ENCODE peak calls at places on chromosomes 4 and X, in four cellular contexts. Q is GM13977, N is astrocyte, A is GM06990. F is an unnamed sample.

GRCh38 chr4:168877779-168878491 is 132.1 kb downstream of the CBR4 start:
- DNase-seq in N (no peak), Q (peak; percentile 58), A (peak; percentile 25), F (no peak)

GRCh38 chr4:104395219-104395618 is 99.5 kb downstream of the CXXC4 start:
- DNase-seq in Q (no peak), A (no peak), N (peak; percentile 49), F (no peak)

GRCh38 chr4:111136438-111136837 is 513.6 kb upstream of the PITX2 start:
- DNase-seq in A (no peak), N (peak; percentile 30), Q (no peak), F (peak; percentile 69)

GRCh38 chr4:103996637-103997036 is 276.9 kb upstream of the TACR3 start:
- DNase-seq in Q (peak; percentile 12), A (no peak), N (peak; percentile 86), F (peak; percentile 69)

GRCh38 chr4:108135549-108136209 is 33.1 kb downstream of the LEF1 start:
- DNase-seq in A (no peak), Q (no peak), N (no peak), F (no peak)

GRCh38 chr4:101128473-101128872 is 218.9 kb downstream of the PPP3CA start:
- DNase-seq in Q (no peak), N (no peak), A (no peak), F (no peak)

GRCh38 chr4:122636697-122637096 is 15.8 kb upstream of the IL21 start:
- DNase-seq in A (peak; percentile 41), N (no peak), Q (peak; percentile 12), F (no peak)

GRCh38 chrX:45771560-45772340 is 571.1 kb upstream of the DIPK2B start:
- DNase-seq in A (no peak), N (peak; percentile 64), Q (no peak), F (peak; percentile 58)

DNA sequence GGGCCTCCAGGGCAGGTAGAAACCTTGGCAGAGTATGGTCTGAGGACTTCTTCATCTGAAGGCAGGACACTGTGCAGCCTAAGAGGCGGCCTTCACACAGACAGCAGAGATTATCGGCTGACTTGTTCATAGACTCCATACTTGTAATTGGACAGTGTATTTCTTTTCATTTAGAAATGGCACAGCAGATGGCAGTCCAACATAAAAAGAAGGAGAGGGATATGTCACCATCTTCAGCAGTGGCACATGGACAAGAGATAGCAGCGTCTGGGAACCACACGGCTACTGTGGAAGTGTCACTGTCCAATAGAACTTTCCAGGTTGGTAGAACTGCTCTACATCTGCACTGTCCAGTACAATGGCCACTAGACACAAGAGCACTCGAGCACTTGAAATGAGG is 21.7 kb upstream of the GEMIN8 start:
- DNase-seq in N (no peak), Q (no peak), A (no peak), F (no peak)
- TF ChIP-seq CTCF in N (no peak), Q (peak; percentile 2), A (no peak), F (no peak)

GRCh38 chrX:110002300-110003166 is at the start of gene TMEM164:
- DNase-seq in N (peak; percentile 66), A (peak; percentile 87), Q (peak; percentile 79), F (peak; percentile 60)
- TF ChIP-seq CTCF in N (no peak), A (no peak), Q (no peak), F (no peak)

GRCh38 chr4:183362036-183362435 is 39.8 kb upstream of the CLDN24 start:
- DNase-seq in Q (no peak), A (no peak), N (no peak), F (no peak)

GRCh38 chr4:183366436-183366835 is 44.2 kb upstream of the CLDN24 start:
- DNase-seq in A (no peak), N (no peak), Q (no peak), F (no peak)

GRCh38 chr4:183360161-183360919 is 38.1 kb upstream of the CLDN24 start:
- DNase-seq in Q (no peak), N (peak; percentile 77), A (no peak), F (peak; percentile 40)

GRCh38 chr4:183364025-183364424 is 41.8 kb upstream of the CLDN24 start:
- DNase-seq in N (no peak), A (no peak), Q (no peak), F (no peak)

GRCh38 chr4:183362916-183363542 is 40.8 kb upstream of the CLDN24 start:
- DNase-seq in Q (no peak), N (peak; percentile 29), A (no peak), F (no peak)
- TF ChIP-seq CTCF in Q (no peak), N (peak; percentile 28), A (no peak), F (peak; percentile 41)

DNA sequence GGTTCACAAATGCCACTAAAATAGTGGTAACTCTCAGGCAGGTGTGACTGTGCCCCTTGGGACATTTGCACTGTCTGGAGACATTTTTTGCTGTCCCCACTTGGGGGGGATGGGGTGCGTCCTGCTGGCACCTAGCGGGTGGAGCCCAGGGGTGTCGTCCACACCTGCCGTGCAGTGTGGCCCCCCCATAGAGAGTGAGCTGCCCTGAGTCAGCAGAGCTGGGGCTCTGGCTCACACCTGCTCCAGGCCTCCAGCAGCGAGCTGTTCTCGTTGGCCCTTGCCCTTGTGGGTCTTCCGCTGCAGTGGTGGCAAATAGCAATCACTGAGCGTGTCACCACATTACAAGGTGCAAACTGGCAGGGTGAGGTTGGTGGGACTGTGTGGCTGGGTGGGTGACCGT is 64.6 kb downstream of the CLDN34 start:
- DNase-seq in Q (no peak), N (no peak), A (peak; percentile 22), F (no peak)
- TF ChIP-seq CTCF in Q (no peak), N (no peak), A (no peak), F (no peak)

GRCh38 chr4:146245246-146245645 is 30.9 kb downstream of the REELD1 start:
- DNase-seq in Q (no peak), A (no peak), N (peak; percentile 14), F (no peak)

GRCh38 chr4:146244496-146244895 is 30.2 kb downstream of the REELD1 start:
- DNase-seq in A (no peak), Q (no peak), N (no peak), F (no peak)

GRCh38 chr4:146243883-146244277 is 29.5 kb downstream of the REELD1 start:
- DNase-seq in A (no peak), Q (no peak), N (no peak), F (no peak)

GRCh38 chr4:146245899-146246298 is 31.6 kb downstream of the REELD1 start:
- DNase-seq in A (no peak), N (peak; percentile 42), Q (no peak), F (no peak)

GRCh38 chr4:146243141-146243882 is 29.0 kb downstream of the REELD1 start:
- DNase-seq in Q (peak; percentile 76), A (peak; percentile 81), N (peak; percentile 17), F (peak; percentile 15)
- TF ChIP-seq CTCF in Q (peak; percentile 76), A (peak; percentile 97), N (no peak), F (peak; percentile 74)

GRCh38 chr4:24473309-24473721 is 111.0 kb downstream of the DHX15 start:
- DNase-seq in Q (peak; percentile 42), A (peak; percentile 12), N (peak; percentile 38), F (peak; percentile 39)
- TF ChIP-seq CTCF in Q (no peak), A (no peak), N (no peak), F (peak; percentile 59)

DNA sequence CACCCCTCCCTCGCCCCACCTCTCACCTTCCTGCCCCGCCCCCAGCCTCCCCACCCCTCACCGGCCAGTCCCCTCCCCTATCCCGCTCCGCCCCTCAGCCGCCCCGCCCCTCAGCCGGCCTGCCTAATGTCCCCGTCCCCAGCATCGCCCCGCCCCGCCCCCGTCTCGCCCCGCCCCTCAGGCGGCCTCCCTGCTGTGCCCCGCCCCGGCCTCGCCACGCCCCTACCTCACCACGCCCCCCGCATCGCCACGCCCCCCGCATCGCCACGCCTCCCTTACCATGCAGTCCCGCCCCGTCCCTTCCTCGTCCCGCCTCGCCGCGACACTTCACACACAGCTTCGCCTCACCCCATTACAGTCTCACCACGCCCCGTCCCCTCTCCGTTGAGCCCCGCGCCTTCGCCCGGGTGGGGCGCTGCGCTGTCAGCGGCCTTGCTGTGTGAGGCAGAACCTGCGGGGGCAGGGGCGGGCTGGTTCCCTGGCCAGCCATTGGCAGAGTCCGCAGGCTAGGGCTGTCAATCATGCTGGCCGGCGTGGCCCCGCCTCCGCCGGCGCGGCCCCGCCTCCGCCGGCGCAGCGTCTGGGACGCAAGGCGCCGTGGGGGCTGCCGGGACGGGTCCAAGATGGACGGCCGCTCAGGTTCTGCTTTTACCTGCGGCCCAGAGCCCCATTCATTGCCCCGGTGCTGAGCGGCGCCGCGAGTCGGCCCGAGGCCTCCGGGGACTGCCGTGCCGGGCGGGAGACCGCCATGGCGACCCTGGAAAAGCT is at the start of the genes HTT and HTT-AS:
- DNase-seq in A (peak; percentile 98), Q (peak; percentile 99), N (peak; percentile 81), F (peak; percentile 89)
- TF ChIP-seq CTCF in A (peak; percentile 10), Q (peak; percentile 16), N (no peak), F (peak; percentile 23)

GRCh38 chr4:138671106-138671505 is 344.5 kb upstream of the NOCT start:
- DNase-seq in N (no peak), Q (no peak), A (no peak), F (no peak)

GRCh38 chr4:138671606-138672084 is 343.9 kb upstream of the NOCT start:
- DNase-seq in Q (no peak), A (no peak), N (no peak), F (no peak)

GRCh38 chr4:138668309-138668708 is 347.3 kb upstream of the NOCT start:
- DNase-seq in N (no peak), A (no peak), Q (no peak), F (no peak)

GRCh38 chr4:138670681-138671080 is 344.9 kb upstream of the NOCT start:
- DNase-seq in A (no peak), Q (no peak), N (no peak), F (no peak)

GRCh38 chr4:138669479-138670165 is 346.0 kb upstream of the NOCT start:
- DNase-seq in N (peak; percentile 98), Q (peak; percentile 28), A (no peak), F (peak; percentile 17)
- TF ChIP-seq CTCF in N (no peak), Q (no peak), A (no peak), F (no peak)